ENCODE peak calls at places on chromosomes 2 and 18, in seven cellular contexts. F is SK-N-SH, O is nephron progenitor cell, K is progenitor cell of endocrine pancreas, L is fibroblast of the aortic adventitia, S is coronary artery, I is BJ. E is an unnamed sample.

GRCh38 chr2:17590342-17590911 is 49.9 kb downstream of the VSNL1 start:
- DNase-seq in F (no peak), O (no peak), K (no peak), L (no peak), S (no peak), I (no peak), E (no peak)

GRCh38 chr2:18814387-18814786 is 225.0 kb upstream of the NT5C1B start:
- DNase-seq in F (no peak), O (no peak), K (no peak), L (peak), S (no peak), I (peak), E (no peak)

GRCh38 chr2:207530160-207531023 is 630 bp downstream of the CREB1 start:
- DNase-seq in F (peak), O (peak), K (peak), L (peak), S (no peak), I (no peak), E (no peak)

GRCh38 chr2:239203443-239204142 is 197.2 kb downstream of the HDAC4 start:
- DNase-seq in F (no peak), O (no peak), K (no peak), L (no peak), S (no peak), I (no peak), E (no peak)

GRCh38 chr2:28624798-28625701 is 126.6 kb upstream of the PPP1CB start:
- DNase-seq in F (no peak), O (no peak), K (no peak), L (peak), S (peak), I (no peak), E (no peak)

GRCh38 chr2:30629866-30630265 is 177.4 kb downstream of the CAPN13 start:
- DNase-seq in F (no peak), O (no peak), K (no peak), L (peak), S (no peak), I (no peak), E (no peak)

GRCh38 chr2:48695991-48696390 is 59.5 kb downstream of the LHCGR start:
- DNase-seq in F (no peak), O (no peak), K (no peak), L (no peak), S (no peak), I (no peak), E (no peak)

GRCh38 chr2:135821190-135821589 is 15.8 kb downstream of the LCT start:
- DNase-seq in F (no peak), O (no peak), K (no peak), L (no peak), S (no peak), I (no peak), E (no peak)

GRCh38 chr18:47418746-47419145 is 167.3 kb upstream of the SKOR2 start:
- DNase-seq in F (no peak), O (no peak), K (no peak), L (peak), S (no peak), I (peak), E (no peak)

GRCh38 chr18:9405977-9406376 is 69.3 kb upstream of the RALBP1 start:
- DNase-seq in F (no peak), O (no peak), K (no peak), L (no peak), S (no peak), I (no peak), E (no peak)

GRCh38 chr2:39571197-39571731 is 94.5 kb upstream of the TMEM178A start:
- DNase-seq in F (no peak), O (no peak), K (no peak), L (peak), S (no peak), I (no peak), E (no peak)

GRCh38 chr2:1621041-1621440 is 123.3 kb downstream of the PXDN start:
- DNase-seq in F (no peak), O (no peak), K (no peak), L (no peak), S (peak), I (no peak), E (no peak)

GRCh38 chr18:61398961-61399632 is 65.9 kb downstream of the CDH20 start:
- DNase-seq in F (no peak), O (no peak), K (no peak), L (peak), S (no peak), I (peak), E (no peak)

GRCh38 chr2:83665894-83666293 is 793.2 kb downstream of the SUCLG1 start:
- DNase-seq in F (no peak), O (no peak), K (no peak), L (peak), S (no peak), I (no peak), E (no peak)

GRCh38 chr2:238702691-238703415 is 145.0 kb upstream of the TWIST2 start:
- DNase-seq in F (no peak), O (no peak), K (no peak), L (no peak), S (peak), I (no peak), E (no peak)

GRCh38 chr2:241000831-241001321 is 2.5 kb downstream of the SNED1 start:
- DNase-seq in F (no peak), O (no peak), K (peak), L (no peak), S (peak), I (no peak), E (no peak)

GRCh38 chr18:58400337-58400885 is 228.5 kb downstream of the ALPK2 start:
- DNase-seq in F (no peak), O (no peak), K (no peak), L (no peak), S (no peak), I (peak), E (no peak)

GRCh38 chr18:50401888-50402287 is 27.0 kb downstream of the SKA1 start:
- DNase-seq in F (peak), O (peak), K (no peak), L (peak), S (no peak), I (no peak), E (peak)

GRCh38 chr18:23333827-23334226 is 119.3 kb upstream of the RIOK3 start:
- DNase-seq in F (no peak), O (no peak), K (no peak), L (no peak), S (no peak), I (no peak), E (no peak)

GRCh38 chr18:28177828-28178635 is 1.1 kb upstream of the CDH2 start:
- DNase-seq in F (peak), O (peak), K (peak), L (peak), S (peak), I (no peak), E (peak)

GRCh38 chr2:156625360-156625995 is 189.3 kb downstream of the GPD2 start:
- DNase-seq in F (no peak), O (no peak), K (no peak), L (no peak), S (no peak), I (no peak), E (no peak)

GRCh38 chr18:76307293-76307690 is 187.8 kb downstream of the ZNF516 start:
- DNase-seq in F (no peak), O (no peak), K (no peak), L (no peak), S (no peak), I (no peak), E (no peak)

DNA sequence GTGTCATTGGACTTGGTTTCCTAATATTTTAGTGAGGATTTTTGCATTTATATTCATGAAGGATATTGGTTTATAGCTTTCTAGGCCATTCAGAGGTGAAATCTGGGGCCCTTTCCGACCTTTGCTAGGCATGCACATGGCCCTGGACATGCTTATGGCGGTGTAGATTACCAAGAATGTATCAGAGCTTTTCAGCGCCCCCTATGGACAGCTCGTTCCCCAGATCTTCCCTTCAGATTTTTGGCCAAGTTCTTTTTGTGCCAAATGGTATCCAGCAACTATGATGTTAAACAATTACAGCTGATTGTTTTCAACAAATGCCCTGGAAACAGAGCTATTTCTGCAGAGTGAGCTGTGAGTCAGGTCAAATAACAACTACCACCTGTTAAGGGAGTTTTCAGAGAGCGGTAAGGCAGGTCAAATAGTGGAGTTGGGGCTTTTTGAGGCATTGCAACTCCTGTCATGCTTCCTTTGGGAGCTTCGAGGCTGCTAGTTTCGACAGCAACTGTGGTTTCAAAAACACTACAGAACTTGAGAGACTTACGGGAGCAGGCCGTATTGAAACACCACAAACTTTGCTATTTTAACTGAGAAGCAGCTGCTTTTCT is 188.3 kb downstream of the ZNF516 start:
- DNase-seq in F (no peak), O (no peak), K (no peak), L (no peak), S (no peak), I (no peak), E (no peak)
- TF ChIP-seq CTCF in F (no peak), O (no peak), K (no peak), L (no peak), S (no peak), I (peak), E (peak)

DNA sequence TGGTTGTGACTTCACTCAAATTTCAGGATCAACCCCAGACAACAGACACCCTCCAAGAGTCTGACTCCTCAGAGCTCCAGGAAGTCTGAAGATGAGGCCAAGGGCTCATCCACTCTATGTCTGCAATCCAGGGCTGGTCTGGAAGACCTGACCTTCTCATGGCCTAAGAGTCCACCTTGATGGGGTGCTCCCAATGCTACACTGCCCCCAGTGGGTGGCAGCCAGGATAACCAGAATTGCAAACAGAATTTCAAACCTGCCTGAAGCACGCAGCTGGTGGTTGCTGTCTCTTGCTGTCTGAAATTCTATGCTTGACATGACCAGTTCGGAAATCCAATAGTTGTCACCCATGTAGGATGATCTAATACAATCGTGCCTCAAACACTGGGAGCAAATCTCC is 96.0 kb downstream of the UXS1 start:
- DNase-seq in F (peak), O (peak), K (no peak), L (peak), S (no peak), I (no peak), E (no peak)
- TF ChIP-seq CTCF in F (peak), O (peak), K (peak), L (peak), S (no peak), I (peak), E (peak)

DNA sequence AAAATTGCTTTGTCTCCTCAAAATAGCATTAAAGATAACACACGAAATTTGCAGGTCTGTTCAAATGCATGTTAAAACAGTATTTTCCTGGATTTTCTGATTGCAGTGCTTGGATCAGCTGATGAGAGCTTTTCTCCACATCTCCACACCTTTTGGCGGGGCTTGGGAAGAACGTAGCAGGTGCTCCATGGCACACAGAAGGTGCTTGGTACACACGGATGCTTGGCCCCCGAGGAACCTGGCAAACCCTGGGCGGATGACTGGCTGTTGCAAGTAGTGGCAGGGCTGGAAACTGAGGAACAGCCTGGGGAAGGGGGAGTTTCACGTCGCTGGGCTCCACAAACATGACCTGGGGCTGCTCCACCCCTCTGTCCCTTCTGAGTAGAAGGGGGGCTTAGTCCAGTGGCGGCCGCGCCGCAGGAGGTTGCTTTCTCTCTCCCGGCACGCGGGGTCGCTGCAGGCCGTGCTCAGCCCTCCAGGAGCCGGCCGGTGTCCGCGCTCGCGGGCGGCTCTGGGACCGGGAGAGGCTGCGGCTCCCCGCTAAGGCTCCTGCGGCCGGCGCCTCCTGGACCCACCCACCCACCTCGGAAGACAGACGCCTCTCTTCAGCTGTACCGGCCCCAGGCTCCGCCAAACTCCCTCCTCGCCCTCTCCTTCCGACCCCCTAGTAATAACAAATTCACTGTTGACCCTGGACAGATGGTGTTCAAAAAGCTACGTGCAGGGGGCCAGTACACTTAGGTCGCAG is 69.3 kb downstream of the MARCO start:
- DNase-seq in F (peak), O (peak), K (peak), L (peak), S (peak), I (no peak), E (peak)
- TF ChIP-seq CTCF in F (peak), O (peak), K (peak), L (peak), S (peak), I (peak), E (no peak)

DNA sequence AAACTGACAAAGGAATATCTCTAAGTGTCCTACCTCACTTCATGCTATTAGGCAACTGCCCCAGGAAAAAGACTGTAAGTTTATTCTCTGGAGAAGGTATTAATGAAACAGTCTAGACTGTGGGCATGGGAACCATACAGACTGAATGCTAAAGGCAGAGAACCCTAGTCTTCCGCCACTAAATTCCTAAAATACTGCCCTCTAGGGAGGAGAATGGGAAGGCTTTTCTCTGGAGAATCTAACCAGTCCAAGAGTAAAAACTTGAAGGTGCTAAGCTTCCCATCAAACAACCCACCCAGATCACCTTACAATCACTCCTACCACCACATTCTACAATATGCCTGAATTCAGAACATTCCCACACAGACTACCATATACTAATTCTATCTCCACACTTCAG is 3.4 kb downstream of the SRBD1 start:
- DNase-seq in F (peak), O (no peak), K (no peak), L (peak), S (no peak), I (no peak), E (no peak)
- TF ChIP-seq CTCF in F (peak), O (peak), K (peak), L (peak), S (no peak), I (peak), E (peak)

GRCh38 chr18:56076735-56077134 is 488.7 kb upstream of the TCF4 start:
- DNase-seq in F (no peak), O (no peak), K (no peak), L (no peak), S (no peak), I (no peak), E (no peak)
- TF ChIP-seq CTCF in F (no peak), O (no peak), K (no peak), L (no peak), S (no peak), I (no peak), E (no peak)

GRCh38 chr2:127661072-127661618 is 14.2 kb downstream of the LIMS2 start:
- DNase-seq in F (no peak), O (no peak), K (no peak), L (peak), S (no peak), I (no peak), E (no peak)

GRCh38 chr2:127662937-127663565 is 12.3 kb downstream of the LIMS2 start:
- DNase-seq in F (peak), O (peak), K (no peak), L (no peak), S (peak), I (no peak), E (no peak)

GRCh38 chr2:127660291-127660578 is 14.3 kb downstream of the GPR17 start:
- DNase-seq in F (no peak), O (no peak), K (no peak), L (no peak), S (no peak), I (no peak), E (no peak)

GRCh38 chr2:127663566-127664064 is 11.7 kb downstream of the LIMS2 start:
- DNase-seq in F (no peak), O (no peak), K (no peak), L (no peak), S (no peak), I (no peak), E (no peak)

DNA sequence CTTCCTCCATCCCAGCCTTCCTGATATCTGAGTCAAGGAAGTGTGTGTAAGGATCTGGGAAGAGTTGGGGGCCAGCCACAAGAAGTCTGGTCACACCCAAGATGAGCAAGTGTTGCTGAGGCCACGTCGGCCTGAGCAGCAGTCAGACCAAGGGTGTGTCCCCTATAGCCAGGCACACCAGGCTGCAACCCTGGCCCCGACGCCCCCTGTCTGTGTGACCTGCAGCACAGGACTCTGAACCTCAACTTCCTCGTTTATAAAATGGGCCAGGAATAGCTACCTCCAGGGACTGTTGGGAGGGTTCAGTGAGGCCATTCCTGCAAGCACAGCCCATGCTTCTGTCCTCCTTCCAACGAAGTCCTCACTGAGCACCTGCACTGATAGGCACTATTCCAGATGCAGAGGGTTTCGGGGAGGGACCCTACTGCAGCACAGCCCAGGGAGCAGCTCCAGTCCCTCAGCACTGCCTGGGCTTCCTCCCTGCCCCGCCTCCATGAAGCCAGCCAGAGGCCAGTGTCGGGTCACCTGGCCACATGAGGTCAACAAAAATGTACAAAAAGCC is 13.3 kb downstream of the LIMS2 start:
- DNase-seq in F (no peak), O (peak), K (no peak), L (peak), S (no peak), I (no peak), E (no peak)
- TF ChIP-seq CTCF in F (no peak), O (no peak), K (no peak), L (peak), S (no peak), I (no peak), E (no peak)

DNA sequence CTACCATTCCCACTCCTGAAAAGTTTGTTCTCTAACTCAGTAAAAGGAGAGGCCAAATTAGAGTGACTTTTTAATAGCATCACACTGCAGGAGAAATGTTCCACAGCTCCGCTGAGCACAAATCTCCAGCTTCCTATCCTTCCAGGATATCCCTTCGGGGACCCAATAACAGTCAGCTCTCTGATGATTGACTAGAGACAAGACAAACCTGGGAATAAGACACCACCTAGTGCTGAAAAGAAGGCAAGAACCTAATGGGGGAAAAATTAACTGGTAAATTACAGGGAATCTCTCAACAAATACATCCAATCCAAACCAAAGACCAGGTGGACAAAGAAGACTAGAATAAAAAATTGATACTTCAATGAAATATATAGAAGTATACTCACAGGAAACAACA is 977.1 kb upstream of the SOX11 start:
- DNase-seq in F (no peak), O (no peak), K (no peak), L (no peak), S (no peak), I (no peak), E (no peak)
- TF ChIP-seq CTCF in F (no peak), O (no peak), K (peak), L (no peak), S (no peak), I (no peak), E (no peak)

DNA sequence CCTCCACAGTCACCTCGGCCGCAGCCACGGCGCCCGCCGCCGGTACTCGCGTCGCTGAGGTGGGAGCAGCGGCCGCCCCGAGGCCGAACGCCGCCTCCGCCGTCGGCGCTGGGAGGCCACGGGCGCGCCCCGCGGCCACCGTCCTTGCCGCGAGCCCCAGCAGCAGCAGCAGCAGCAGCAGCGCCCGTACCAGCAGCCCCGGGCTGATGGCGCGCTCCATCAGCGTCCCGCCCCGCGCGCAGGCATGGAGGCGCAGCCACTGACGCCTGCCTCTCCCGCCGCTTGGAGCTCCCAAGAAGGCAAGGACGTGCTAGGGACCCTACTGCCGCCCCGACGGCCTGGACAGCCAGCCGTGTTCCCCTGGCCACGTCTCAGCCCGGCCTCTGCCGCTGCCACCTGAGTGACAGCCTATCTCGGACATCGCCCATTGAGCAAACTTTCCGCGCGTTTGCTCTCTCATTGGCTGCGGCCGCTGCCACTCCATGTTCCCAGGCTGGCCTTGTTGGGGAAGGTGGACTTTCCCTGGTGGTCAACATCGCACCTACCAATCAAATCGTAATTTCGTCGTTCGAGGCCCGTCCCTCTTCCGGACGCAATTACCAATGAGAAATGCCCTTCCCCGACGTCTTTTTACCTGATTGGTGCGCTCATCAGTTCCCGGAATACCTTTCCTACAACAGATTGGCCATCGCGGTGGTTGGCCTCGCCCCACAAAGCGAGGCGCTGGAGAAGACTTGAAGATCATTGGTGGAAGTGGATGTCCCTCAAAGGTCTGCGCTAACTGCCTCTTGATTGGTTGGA is at the start of gene EIF2AK3:
- DNase-seq in F (peak), O (peak), K (peak), L (peak), S (peak), I (peak), E (peak)
- TF ChIP-seq CTCF in F (no peak), O (no peak), K (no peak), L (peak), S (peak), I (no peak), E (peak)

GRCh38 chr18:74311000-74311399 is 4.6 kb upstream of the C18orf63 start:
- DNase-seq in F (no peak), O (no peak), K (no peak), L (no peak), S (no peak), I (no peak), E (no peak)
- TF ChIP-seq CTCF in F (no peak), O (no peak), K (no peak), L (no peak), S (no peak), I (no peak), E (no peak)

GRCh38 chr2:100870652-100871531 is 51.0 kb downstream of the NPAS2 start:
- DNase-seq in F (no peak), O (no peak), K (no peak), L (no peak), S (no peak), I (no peak), E (no peak)
- TF ChIP-seq CTCF in F (peak), O (peak), K (no peak), L (peak), S (no peak), I (peak), E (no peak)

E was measured in mesothelial cell of epicardium.